ENCODE peak calls at places on chromosomes 11 and 22, in four cellular contexts. F is K562, I is HepG2, C is GM12878. Y is an unnamed sample.

GRCh38 chr11:78664606-78665005 is 89.9 kb upstream of the NARS2 start:
- DNase-seq in F (no peak), I (no peak), C (no peak), Y (no peak)

GRCh38 chr22:45503816-45504702 is 1.4 kb downstream of the FBLN1 start:
- DNase-seq in F (no peak), I (no peak), C (no peak), Y (peak)

GRCh38 chr11:134027671-134028070 is 41.2 kb upstream of the JAM3 start:
- DNase-seq in F (no peak), I (no peak), C (no peak), Y (peak)

GRCh38 chr11:3092603-3093141 is 35.4 kb upstream of the CARS1 start:
- DNase-seq in F (no peak), I (no peak), C (no peak), Y (no peak)

GRCh38 chr11:62881579-62882427 is 1.1 kb downstream of the SLC3A2 start:
- DNase-seq in F (peak), I (peak), C (peak), Y (peak)

GRCh38 chr11:96293583-96293982 is 49.4 kb downstream of the MAML2 start:
- DNase-seq in F (no peak), I (no peak), C (peak), Y (no peak)

GRCh38 chr22:17097701-17098100 is 12.9 kb downstream of the IL17RA start:
- DNase-seq in F (no peak), I (no peak), C (no peak), Y (no peak)

GRCh38 chr11:83823461-83824025 is 537.4 kb upstream of the CCDC90B start:
- DNase-seq in F (no peak), I (no peak), C (no peak), Y (no peak)

GRCh38 chr22:24444729-24445466 is 17.5 kb downstream of the ADORA2A start:
- DNase-seq in F (no peak), I (no peak), C (no peak), Y (no peak)

GRCh38 chr22:46110215-46110614 is 40.1 kb upstream of the PPARA start:
- DNase-seq in F (peak), I (no peak), C (no peak), Y (peak)

GRCh38 chr11:64343740-64344133 is 3.7 kb downstream of the CCDC88B start:
- DNase-seq in F (peak), I (no peak), C (no peak), Y (peak)

GRCh38 chr11:68287419-68287818 is 15.6 kb upstream of the C11orf24 start:
- DNase-seq in F (no peak), I (no peak), C (no peak), Y (no peak)

GRCh38 chr11:69055212-69055586 is 6.5 kb downstream of the TPCN2 start:
- DNase-seq in F (no peak), I (no peak), C (no peak), Y (no peak)

GRCh38 chr11:74282421-74282820 is 29.0 kb downstream of the P4HA3 start:
- DNase-seq in F (no peak), I (no peak), C (no peak), Y (no peak)

GRCh38 chr11:44028816-44029506 is 18.8 kb upstream of the ACCSL start:
- DNase-seq in F (no peak), I (no peak), C (no peak), Y (no peak)

GRCh38 chr11:87712802-87713202 is 462.4 kb downstream of the RAB38 start:
- DNase-seq in F (no peak), I (no peak), C (no peak), Y (peak)

GRCh38 chr22:42439821-42440674 is 7.8 kb upstream of the NFAM1 start:
- DNase-seq in F (no peak), I (no peak), C (no peak), Y (no peak)

GRCh38 chr11:19679952-19680823 is 32.4 kb upstream of the NAV2 start:
- DNase-seq in F (no peak), I (no peak), C (no peak), Y (no peak)

GRCh38 chr11:116072133-116072532 is 567.9 kb upstream of the CADM1 start:
- DNase-seq in F (no peak), I (no peak), C (no peak), Y (no peak)

GRCh38 chr22:49270595-49271368 is 556.9 kb downstream of the BRD1 start:
- DNase-seq in F (no peak), I (no peak), C (no peak), Y (no peak)

GRCh38 chr11:10602366-10602765 is 33.9 kb upstream of the LYVE1 start:
- DNase-seq in F (no peak), I (no peak), C (no peak), Y (no peak)

GRCh38 chr11:10597877-10598341 is 29.4 kb upstream of the LYVE1 start:
- DNase-seq in F (peak), I (no peak), C (no peak), Y (no peak)

GRCh38 chr11:10600570-10601248 is 32.2 kb upstream of the LYVE1 start:
- DNase-seq in F (no peak), I (no peak), C (no peak), Y (no peak)

GRCh38 chr11:10601722-10602281 is 33.3 kb upstream of the LYVE1 start:
- DNase-seq in F (no peak), I (no peak), C (no peak), Y (no peak)

DNA sequence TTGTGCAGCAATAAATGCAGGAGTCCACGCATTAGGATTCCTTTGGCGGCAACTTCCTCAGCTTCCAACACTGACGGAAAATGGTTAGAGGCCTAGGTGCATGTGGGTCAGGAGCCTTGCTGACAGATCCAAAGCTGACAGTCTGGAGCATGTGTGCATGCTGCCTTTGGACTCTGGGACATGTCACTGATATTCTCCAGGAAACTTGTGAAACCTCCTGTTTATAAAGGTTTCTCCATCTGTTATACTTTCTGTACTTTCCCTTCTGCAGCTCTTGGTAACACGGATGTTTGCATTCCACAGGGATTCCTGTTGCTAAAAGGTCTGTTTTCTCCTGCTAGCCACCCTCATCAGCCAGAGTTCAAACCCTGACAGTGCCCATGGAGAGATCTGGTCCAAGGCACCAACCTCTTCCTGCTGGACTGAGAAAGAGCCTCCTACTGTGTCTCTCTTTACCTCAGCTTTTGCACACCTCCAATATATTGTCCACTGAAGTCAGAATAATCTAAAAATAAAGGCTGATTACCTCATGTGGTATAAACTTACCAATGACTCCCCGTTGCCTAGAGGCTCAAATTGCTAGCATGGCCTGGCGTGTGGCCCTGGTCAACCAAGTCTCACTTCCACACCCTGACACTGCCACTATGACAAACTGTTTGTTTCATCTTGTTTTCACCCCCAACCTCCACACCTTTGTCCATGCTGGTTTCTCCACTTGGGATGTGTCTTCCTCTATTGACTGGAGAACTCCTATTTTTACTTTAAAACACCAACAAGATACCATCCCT is 31.1 kb upstream of the LYVE1 start:
- DNase-seq in F (no peak), I (peak), C (no peak), Y (no peak)
- TF ChIP-seq CBFB in F (no peak), I (no peak), C (no peak), Y (no peak)

GRCh38 chr22:44131412-44131811 is 49.3 kb upstream of the PARVG start:
- DNase-seq in F (no peak), I (no peak), C (no peak), Y (no peak)

GRCh38 chr22:44131989-44132685 is 48.6 kb upstream of the PARVG start:
- DNase-seq in F (no peak), I (no peak), C (no peak), Y (no peak)

GRCh38 chr22:44128961-44129613 is 51.6 kb upstream of the PARVG start:
- DNase-seq in F (no peak), I (no peak), C (no peak), Y (no peak)

GRCh38 chr22:44129614-44129976 is 51.1 kb upstream of the PARVG start:
- DNase-seq in F (peak), I (no peak), C (no peak), Y (no peak)

DNA sequence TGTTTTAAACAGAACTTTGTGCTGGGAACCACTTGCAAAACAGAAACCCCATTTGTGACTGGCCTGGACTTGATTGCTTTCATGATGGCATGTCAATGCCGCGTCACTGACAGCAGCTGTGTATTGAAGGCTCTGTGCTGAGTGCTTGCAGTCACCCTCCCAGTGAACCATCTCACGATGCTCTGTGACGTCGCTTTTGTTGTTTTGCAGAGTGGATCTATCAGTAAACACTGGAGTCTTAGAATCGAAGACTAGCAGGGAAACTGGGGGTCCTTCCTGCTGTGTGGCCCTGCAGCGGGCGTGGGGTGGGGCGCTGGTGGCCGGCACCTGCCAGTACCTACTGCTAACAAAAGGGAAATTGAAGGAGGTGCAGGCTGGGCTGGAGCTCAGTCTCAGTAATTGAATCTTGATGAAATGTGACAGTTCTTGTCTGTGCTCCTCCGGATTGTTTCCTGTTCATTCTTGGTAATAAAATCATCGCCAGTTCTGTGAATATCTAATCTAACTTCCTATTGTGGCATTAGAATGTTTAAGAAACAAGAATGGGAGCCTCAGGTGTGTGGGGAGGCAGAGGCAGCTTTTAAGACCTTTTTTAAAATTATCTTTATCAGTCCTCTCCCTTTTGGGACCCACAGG is 50.5 kb upstream of the PARVG start:
- DNase-seq in F (no peak), I (no peak), C (no peak), Y (no peak)
- TF ChIP-seq CBFB in F (no peak), I (no peak), C (no peak), Y (no peak)

GRCh38 chr11:108654994-108655631 is 9.8 kb upstream of the DDX10 start:
- DNase-seq in F (peak), I (peak), C (no peak), Y (peak)
- TF ChIP-seq CBFB in F (no peak), I (no peak), C (no peak), Y (no peak)

GRCh38 chr11:11499300-11499699 is 122.5 kb downstream of the GALNT18 start:
- DNase-seq in F (no peak), I (no peak), C (no peak), Y (no peak)
- TF ChIP-seq CBFB in F (no peak), I (no peak), C (no peak), Y (no peak)

DNA sequence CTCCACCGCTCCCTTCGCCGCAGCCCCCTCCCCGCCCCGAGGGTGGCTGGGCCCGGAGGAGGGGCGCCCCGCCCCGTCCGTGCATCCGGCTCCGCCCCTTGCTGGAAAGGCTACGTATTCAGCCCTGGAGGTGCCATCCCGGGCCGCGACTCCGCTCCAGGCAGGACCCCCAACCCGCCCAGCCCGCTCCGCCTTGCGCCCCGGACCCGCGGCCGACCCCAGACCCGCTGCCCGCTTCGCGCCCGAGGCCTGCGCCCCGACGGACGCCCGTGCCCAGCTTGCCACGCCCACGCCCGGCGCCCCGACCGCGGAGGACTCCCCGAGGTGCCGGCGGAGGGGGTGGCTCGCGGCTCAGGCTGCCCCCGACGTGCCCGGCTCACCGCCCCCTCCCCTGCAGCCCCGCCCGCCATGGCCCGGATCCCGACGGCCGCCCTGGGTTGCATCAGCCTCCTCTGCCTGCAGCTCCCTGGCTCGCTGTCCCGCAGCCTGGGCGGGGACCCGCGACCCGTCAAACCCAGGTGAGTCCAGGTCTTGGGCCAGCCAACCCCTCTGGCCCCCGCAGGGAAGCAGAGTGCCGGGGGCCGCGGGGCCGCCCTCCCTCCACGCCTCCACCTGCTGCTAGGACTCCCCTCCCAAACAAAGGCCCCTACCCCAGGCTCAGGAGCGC is at the start of gene ADM2:
- DNase-seq in F (peak), I (peak), C (no peak), Y (peak)
- TF ChIP-seq CBFB in F (no peak), I (no peak), C (no peak), Y (peak)

GRCh38 chr22:36027960-36028645 is 521 bp downstream of the RBFOX2 start:
- DNase-seq in F (no peak), I (no peak), C (no peak), Y (peak)
- TF ChIP-seq CBFB in F (no peak), I (no peak), C (no peak), Y (no peak)

Y was measured in WTC11.